ENCODE peak calls at places on chromosomes 6 and 20, in six cellular contexts. One of them, this sample, is unnamed. For H3K9me3 and H3K36me3, the result is how much of the 10 kb centered on the place peaks cover.

GRCh38 chr6:29563435-29563834 is 3.9 kb upstream of the UBD start:
- DNase-seq in adrenal gland: no peak
- DNase-seq in CD8-positive, alpha-beta memory T cell: no peak
- DNase-seq in stomach: no peak
- DNase-seq in endothelial cell of umbilical vein: no peak
- DNase-seq in neural progenitor cell: no peak
- DNase-seq in this sample: no peak

GRCh38 chr6:45075246-45075645 is 252.9 kb upstream of the RUNX2 start:
- DNase-seq in stomach: no peak
- DNase-seq in endothelial cell of umbilical vein: peak
- DNase-seq in neural progenitor cell: no peak
- DNase-seq in adrenal gland: no peak
- DNase-seq in CD8-positive, alpha-beta memory T cell: no peak
- DNase-seq in this sample: no peak

GRCh38 chr6:163287626-163288025 is 126.9 kb upstream of the QKI start:
- DNase-seq in CD8-positive, alpha-beta memory T cell: no peak
- DNase-seq in adrenal gland: no peak
- DNase-seq in neural progenitor cell: no peak
- DNase-seq in endothelial cell of umbilical vein: no peak
- DNase-seq in stomach: no peak
- DNase-seq in this sample: no peak

GRCh38 chr6:32149932-32150920 is 1.5 kb downstream of the PRRT1 start:
- DNase-seq in CD8-positive, alpha-beta memory T cell: no peak
- DNase-seq in stomach: no peak
- DNase-seq in neural progenitor cell: peak
- DNase-seq in endothelial cell of umbilical vein: no peak
- DNase-seq in adrenal gland: no peak
- DNase-seq in this sample: no peak

GRCh38 chr6:157283330-157283898 is 39.9 kb downstream of the TMEM242 start:
- DNase-seq in neural progenitor cell: no peak
- DNase-seq in adrenal gland: no peak
- DNase-seq in endothelial cell of umbilical vein: no peak
- DNase-seq in stomach: no peak
- DNase-seq in CD8-positive, alpha-beta memory T cell: no peak
- DNase-seq in this sample: no peak

GRCh38 chr6:37111156-37111461 is 58.8 kb upstream of the PIM1 start:
- DNase-seq in stomach: no peak
- DNase-seq in neural progenitor cell: no peak
- DNase-seq in adrenal gland: no peak
- DNase-seq in CD8-positive, alpha-beta memory T cell: no peak
- DNase-seq in endothelial cell of umbilical vein: no peak
- DNase-seq in this sample: no peak

GRCh38 chr20:4216142-4216735 is 200.9 kb upstream of the RNF24 start:
- DNase-seq in neural progenitor cell: no peak
- DNase-seq in CD8-positive, alpha-beta memory T cell: no peak
- DNase-seq in adrenal gland: no peak
- DNase-seq in stomach: no peak
- DNase-seq in endothelial cell of umbilical vein: no peak
- DNase-seq in this sample: no peak

GRCh38 chr6:18585032-18585573 is 198.0 kb downstream of the RNF144B start:
- DNase-seq in endothelial cell of umbilical vein: peak
- DNase-seq in neural progenitor cell: no peak
- DNase-seq in adrenal gland: peak
- DNase-seq in CD8-positive, alpha-beta memory T cell: no peak
- DNase-seq in stomach: no peak
- DNase-seq in this sample: no peak

GRCh38 chr6:114375803-114376202 is 33.0 kb upstream of the HS3ST5 start:
- DNase-seq in neural progenitor cell: no peak
- DNase-seq in stomach: no peak
- DNase-seq in adrenal gland: no peak
- DNase-seq in endothelial cell of umbilical vein: no peak
- DNase-seq in CD8-positive, alpha-beta memory T cell: no peak
- DNase-seq in this sample: no peak

GRCh38 chr20:33072362-33072761 is 7.1 kb upstream of the BPIFB4 start:
- DNase-seq in neural progenitor cell: no peak
- DNase-seq in stomach: no peak
- DNase-seq in adrenal gland: no peak
- DNase-seq in endothelial cell of umbilical vein: no peak
- DNase-seq in CD8-positive, alpha-beta memory T cell: no peak
- DNase-seq in this sample: no peak

GRCh38 chr6:26157838-26158580 is 70.8 kb downstream of the HFE start:
- DNase-seq in adrenal gland: peak
- DNase-seq in stomach: peak
- DNase-seq in neural progenitor cell: peak
- DNase-seq in CD8-positive, alpha-beta memory T cell: peak
- DNase-seq in endothelial cell of umbilical vein: peak
- DNase-seq in this sample: peak

GRCh38 chr20:36875702-36876472 is at the start of gene TLDC2:
- DNase-seq in endothelial cell of umbilical vein: no peak
- DNase-seq in CD8-positive, alpha-beta memory T cell: no peak
- DNase-seq in adrenal gland: no peak
- DNase-seq in neural progenitor cell: no peak
- DNase-seq in stomach: no peak
- DNase-seq in this sample: no peak

GRCh38 chr6:169841907-169842606 is 90.6 kb downstream of the ERMARD start:
- DNase-seq in stomach: peak
- DNase-seq in neural progenitor cell: no peak
- DNase-seq in adrenal gland: no peak
- DNase-seq in CD8-positive, alpha-beta memory T cell: no peak
- DNase-seq in endothelial cell of umbilical vein: no peak
- DNase-seq in this sample: no peak

GRCh38 chr6:154433477-154434241 is 76.8 kb downstream of the CNKSR3 start:
- DNase-seq in CD8-positive, alpha-beta memory T cell: no peak
- DNase-seq in stomach: no peak
- DNase-seq in adrenal gland: no peak
- DNase-seq in endothelial cell of umbilical vein: peak
- DNase-seq in neural progenitor cell: peak
- DNase-seq in this sample: no peak

GRCh38 chr6:17714879-17715860 is 8.4 kb upstream of the NUP153 start:
- DNase-seq in stomach: no peak
- DNase-seq in neural progenitor cell: no peak
- DNase-seq in adrenal gland: no peak
- DNase-seq in endothelial cell of umbilical vein: peak
- DNase-seq in CD8-positive, alpha-beta memory T cell: no peak
- DNase-seq in this sample: peak

GRCh38 chr20:8399963-8400362 is 267.9 kb downstream of the PLCB1 start:
- DNase-seq in neural progenitor cell: no peak
- DNase-seq in endothelial cell of umbilical vein: no peak
- DNase-seq in CD8-positive, alpha-beta memory T cell: no peak
- DNase-seq in stomach: no peak
- DNase-seq in adrenal gland: no peak
- DNase-seq in this sample: no peak

GRCh38 chr6:149134531-149134933 is 183.0 kb upstream of the TAB2 start:
- DNase-seq in CD8-positive, alpha-beta memory T cell: no peak
- DNase-seq in adrenal gland: no peak
- DNase-seq in stomach: no peak
- DNase-seq in neural progenitor cell: no peak
- DNase-seq in endothelial cell of umbilical vein: no peak
- DNase-seq in this sample: no peak

GRCh38 chr6:79733388-79733787 is 102.3 kb downstream of the SH3BGRL2 start:
- DNase-seq in adrenal gland: no peak
- DNase-seq in neural progenitor cell: no peak
- DNase-seq in stomach: no peak
- DNase-seq in endothelial cell of umbilical vein: no peak
- DNase-seq in CD8-positive, alpha-beta memory T cell: no peak
- DNase-seq in this sample: no peak

GRCh38 chr6:32803416-32803815 is 13.4 kb downstream of the HLA-DOB start:
- DNase-seq in stomach: no peak
- DNase-seq in adrenal gland: no peak
- DNase-seq in CD8-positive, alpha-beta memory T cell: no peak
- DNase-seq in neural progenitor cell: no peak
- DNase-seq in endothelial cell of umbilical vein: no peak
- DNase-seq in this sample: no peak

GRCh38 chr6:84428300-84428907 is 201.0 kb upstream of the CEP162 start:
- DNase-seq in neural progenitor cell: peak
- DNase-seq in CD8-positive, alpha-beta memory T cell: no peak
- DNase-seq in endothelial cell of umbilical vein: peak
- DNase-seq in adrenal gland: peak
- DNase-seq in stomach: peak
- DNase-seq in this sample: peak

GRCh38 chr6:1208876-1209275 is 103.0 kb upstream of the FOXQ1 start:
- DNase-seq in neural progenitor cell: no peak
- DNase-seq in CD8-positive, alpha-beta memory T cell: no peak
- DNase-seq in stomach: no peak
- DNase-seq in endothelial cell of umbilical vein: no peak
- DNase-seq in adrenal gland: no peak
- DNase-seq in this sample: no peak

DNA sequence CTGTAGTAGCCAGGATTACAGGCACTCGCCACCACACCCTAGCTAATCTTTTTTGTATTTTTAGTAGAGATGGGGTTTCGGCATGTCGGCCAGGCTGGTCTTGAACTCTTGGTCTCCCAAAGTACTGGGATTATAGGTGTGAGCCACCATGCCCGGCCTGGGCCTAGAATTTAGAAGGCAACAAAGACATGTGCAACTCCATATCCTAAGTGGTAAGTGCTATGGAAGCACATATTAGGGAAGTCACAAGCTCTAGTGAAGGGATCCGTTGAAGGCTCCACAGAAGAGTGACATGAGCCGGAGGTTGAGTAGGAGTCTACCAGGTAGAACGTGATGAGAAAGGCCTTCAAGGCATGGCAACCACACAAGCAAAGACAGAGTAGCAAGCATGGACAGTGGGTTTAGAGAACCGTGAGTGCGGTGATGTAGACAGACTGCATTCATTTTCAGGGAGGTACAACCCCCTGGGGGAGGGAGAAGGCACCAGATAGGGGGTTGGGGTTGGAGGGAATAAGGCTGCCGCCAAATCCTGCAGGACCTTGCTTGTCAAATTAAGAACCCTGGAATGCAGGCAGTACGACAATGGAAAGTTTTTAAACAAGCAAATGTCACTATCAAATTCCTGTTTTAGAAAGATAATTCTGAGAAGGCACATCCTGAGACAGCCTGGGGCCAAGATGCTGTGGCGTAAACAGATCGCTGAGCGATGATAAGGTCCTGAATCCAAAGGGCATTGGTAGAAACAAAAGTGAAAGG is 50.2 kb downstream of the ARHGAP18 start:
- DNase-seq in stomach: no peak
- DNase-seq in adrenal gland: no peak
- DNase-seq in neural progenitor cell: no peak
- DNase-seq in CD8-positive, alpha-beta memory T cell: no peak
- DNase-seq in endothelial cell of umbilical vein: no peak
- DNase-seq in this sample: no peak
- H3K4me3 ChIP-seq in stomach: no peak
- H3K4me3 ChIP-seq in adrenal gland: peak
- H3K4me3 ChIP-seq in neural progenitor cell: no peak
- H3K4me3 ChIP-seq in CD8-positive, alpha-beta memory T cell: no peak
- H3K4me3 ChIP-seq in endothelial cell of umbilical vein: no peak
- H3K4me3 ChIP-seq in this sample: no peak

GRCh38 chr6:68141190-68141589 is 493.9 kb upstream of the ADGRB3 start:
- DNase-seq in neural progenitor cell: no peak
- DNase-seq in adrenal gland: no peak
- DNase-seq in CD8-positive, alpha-beta memory T cell: no peak
- DNase-seq in endothelial cell of umbilical vein: no peak
- DNase-seq in stomach: no peak
- DNase-seq in this sample: no peak

GRCh38 chr6:68139130-68139529 is 496.0 kb upstream of the ADGRB3 start:
- DNase-seq in CD8-positive, alpha-beta memory T cell: no peak
- DNase-seq in neural progenitor cell: peak
- DNase-seq in stomach: no peak
- DNase-seq in adrenal gland: no peak
- DNase-seq in endothelial cell of umbilical vein: no peak
- DNase-seq in this sample: no peak

DNA sequence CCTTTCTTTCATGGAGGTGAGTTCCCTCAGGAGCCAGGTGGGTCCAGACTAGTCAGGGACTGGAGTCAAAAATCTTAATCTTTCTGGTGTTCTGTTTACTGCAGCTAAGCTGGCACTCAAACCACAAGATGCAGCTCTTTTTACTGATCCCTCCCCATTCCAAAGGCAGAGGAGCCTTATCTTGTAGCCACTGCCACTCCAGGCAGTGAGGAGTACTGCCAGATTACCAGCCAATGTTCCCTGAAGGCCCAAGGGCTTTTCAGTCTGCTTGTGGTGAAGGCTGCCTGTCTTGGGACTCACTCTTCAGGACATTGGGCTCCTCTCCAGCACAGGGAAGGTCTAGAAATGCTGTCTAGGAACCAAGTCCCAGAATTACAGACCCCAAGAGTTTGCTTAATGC is 490.4 kb upstream of the ADGRB3 start:
- DNase-seq in CD8-positive, alpha-beta memory T cell: no peak
- DNase-seq in neural progenitor cell: no peak
- DNase-seq in stomach: no peak
- DNase-seq in endothelial cell of umbilical vein: no peak
- DNase-seq in adrenal gland: no peak
- DNase-seq in this sample: no peak
- H3K9me3 ChIP-seq in CD8-positive, alpha-beta memory T cell: under half
- H3K9me3 ChIP-seq in neural progenitor cell: under half
- H3K9me3 ChIP-seq in stomach: under half
- H3K9me3 ChIP-seq in endothelial cell of umbilical vein: under half
- H3K9me3 ChIP-seq in adrenal gland: under half
- H3K9me3 ChIP-seq in this sample: under half

DNA sequence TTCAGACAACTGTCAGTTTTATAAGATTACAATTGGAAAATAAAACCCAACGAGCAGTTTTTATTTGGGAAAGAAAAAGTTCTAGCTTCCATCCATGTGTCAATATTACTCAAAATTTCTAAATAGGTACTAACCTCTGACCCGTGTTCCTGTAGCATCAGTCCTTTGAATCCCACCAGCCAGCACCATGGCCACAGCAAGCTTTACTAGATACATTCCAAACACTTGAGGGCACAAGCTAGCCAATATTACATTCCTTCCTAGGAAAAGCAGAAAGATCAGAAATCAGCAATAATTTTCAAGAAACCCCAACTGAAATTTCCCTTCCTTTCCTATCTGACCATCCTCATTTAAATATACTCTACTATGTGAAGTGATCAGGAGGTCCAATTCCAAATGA is 19.2 kb downstream of the ASF1A start:
- DNase-seq in CD8-positive, alpha-beta memory T cell: no peak
- DNase-seq in adrenal gland: no peak
- DNase-seq in endothelial cell of umbilical vein: no peak
- DNase-seq in neural progenitor cell: no peak
- DNase-seq in stomach: no peak
- DNase-seq in this sample: no peak
- H3K36me3 ChIP-seq in CD8-positive, alpha-beta memory T cell: under half
- H3K36me3 ChIP-seq in adrenal gland: under half
- H3K36me3 ChIP-seq in endothelial cell of umbilical vein: under half
- H3K36me3 ChIP-seq in neural progenitor cell: under half
- H3K36me3 ChIP-seq in stomach: half or more
- H3K36me3 ChIP-seq in this sample: under half

GRCh38 chr6:151376440-151376839 is 14.9 kb downstream of the ZBTB2 start:
- DNase-seq in endothelial cell of umbilical vein: no peak
- DNase-seq in stomach: no peak
- DNase-seq in CD8-positive, alpha-beta memory T cell: no peak
- DNase-seq in neural progenitor cell: no peak
- DNase-seq in adrenal gland: no peak
- DNase-seq in this sample: no peak

GRCh38 chr6:151381722-151382121 is 9.6 kb downstream of the ZBTB2 start:
- DNase-seq in adrenal gland: no peak
- DNase-seq in stomach: no peak
- DNase-seq in neural progenitor cell: no peak
- DNase-seq in endothelial cell of umbilical vein: no peak
- DNase-seq in CD8-positive, alpha-beta memory T cell: no peak
- DNase-seq in this sample: no peak

GRCh38 chr6:151380848-151381205 is 10.5 kb downstream of the ZBTB2 start:
- DNase-seq in neural progenitor cell: no peak
- DNase-seq in adrenal gland: no peak
- DNase-seq in stomach: no peak
- DNase-seq in CD8-positive, alpha-beta memory T cell: no peak
- DNase-seq in endothelial cell of umbilical vein: no peak
- DNase-seq in this sample: no peak

GRCh38 chr6:151377095-151377494 is 14.3 kb downstream of the ZBTB2 start:
- DNase-seq in CD8-positive, alpha-beta memory T cell: no peak
- DNase-seq in adrenal gland: no peak
- DNase-seq in stomach: no peak
- DNase-seq in endothelial cell of umbilical vein: no peak
- DNase-seq in neural progenitor cell: no peak
- DNase-seq in this sample: no peak

GRCh38 chr6:151379933-151380847 is 11.2 kb downstream of the ZBTB2 start:
- DNase-seq in endothelial cell of umbilical vein: no peak
- DNase-seq in adrenal gland: peak
- DNase-seq in CD8-positive, alpha-beta memory T cell: no peak
- DNase-seq in stomach: no peak
- DNase-seq in neural progenitor cell: no peak
- DNase-seq in this sample: peak
- H3K4me3 ChIP-seq in endothelial cell of umbilical vein: no peak
- H3K4me3 ChIP-seq in adrenal gland: peak
- H3K4me3 ChIP-seq in CD8-positive, alpha-beta memory T cell: peak
- H3K4me3 ChIP-seq in stomach: no peak
- H3K4me3 ChIP-seq in neural progenitor cell: no peak
- H3K4me3 ChIP-seq in this sample: peak